ENCODE peak calls at places on chromosomes 5 and 9, in nine cellular contexts. C, L, J, G, I, D, E, Y and U are unnamed samples.

GRCh38 chr9:91341258-91341746 is 20.4 kb downstream of the AUH start:
- DNase-seq in C (no peak), L (no peak), J (peak; percentile 69), G (no peak), I (no peak), D (no peak), E (no peak), Y (no peak), U (no peak)

GRCh38 chr9:78521680-78522079 is 224.8 kb downstream of the PSAT1 start:
- DNase-seq in C (no peak), L (no peak), J (no peak), G (no peak), I (no peak), D (no peak), E (no peak), Y (no peak), U (no peak)

GRCh38 chr9:107286057-107286456 is 3.0 kb downstream of the RAD23B start:
- DNase-seq in C (no peak), L (no peak), J (peak; percentile 61), G (no peak), I (peak; percentile 50), D (peak; percentile 69), E (no peak), Y (no peak), U (no peak)

GRCh38 chr5:131289738-131290137 is 25.9 kb downstream of the CDC42SE2 start:
- DNase-seq in C (no peak), L (no peak), J (no peak), G (no peak), I (no peak), D (no peak), E (no peak), Y (no peak), U (no peak)

GRCh38 chr5:174045470-174046025 is at the start of gene NSG2:
- DNase-seq in C (peak; percentile 88), L (no peak), J (peak; percentile 94), G (peak; percentile 44), I (peak; percentile 97), D (peak; percentile 75), E (peak; percentile 79), Y (peak; percentile 90), U (peak; percentile 19)

GRCh38 chr5:133487093-133487492 is 125.2 kb downstream of the FSTL4 start:
- DNase-seq in C (no peak), L (no peak), J (no peak), G (no peak), I (no peak), D (no peak), E (no peak), Y (no peak), U (no peak)

GRCh38 chr9:37187269-37187668 is 66.9 kb downstream of the ZCCHC7 start:
- DNase-seq in C (no peak), L (no peak), J (no peak), G (no peak), I (no peak), D (no peak), E (no peak), Y (no peak), U (no peak)

GRCh38 chr5:9069650-9070049 is 476.2 kb downstream of the SEMA5A start:
- DNase-seq in C (no peak), L (no peak), J (peak; percentile 61), G (no peak), I (no peak), D (peak; percentile 93), E (no peak), Y (no peak), U (no peak)

GRCh38 chr5:99614888-99615287 is 686.1 kb upstream of the CHD1 start:
- DNase-seq in C (no peak), L (no peak), J (no peak), G (no peak), I (no peak), D (no peak), E (no peak), Y (no peak), U (no peak)

GRCh38 chr9:8338742-8339425 is 539.3 kb upstream of the DMAC1 start:
- DNase-seq in C (no peak), L (no peak), J (peak; percentile 40), G (no peak), I (no peak), D (no peak), E (no peak), Y (no peak), U (no peak)

GRCh38 chr9:121686930-121687541 is 35.6 kb downstream of the DAB2IP start:
- DNase-seq in C (peak; percentile 83), L (peak; percentile 26), J (peak; percentile 43), G (peak; percentile 89), I (peak; percentile 83), D (peak; percentile 65), E (peak; percentile 74), Y (peak; percentile 57), U (peak; percentile 83)

GRCh38 chr5:7823601-7824000 is 27.3 kb downstream of the CFAP90 start:
- DNase-seq in C (no peak), L (no peak), J (no peak), G (no peak), I (no peak), D (no peak), E (no peak), Y (no peak), U (no peak)

GRCh38 chr5:108606185-108606584 is 141.5 kb upstream of the FER start:
- DNase-seq in C (no peak), L (no peak), J (no peak), G (no peak), I (no peak), D (no peak), E (no peak), Y (no peak), U (no peak)

GRCh38 chr5:123176224-123176937 is 87.3 kb downstream of the PRDM6 start:
- DNase-seq in C (no peak), L (no peak), J (peak; percentile 52), G (no peak), I (no peak), D (peak; percentile 73), E (no peak), Y (no peak), U (no peak)

GRCh38 chr5:1760656-1761452 is 38.8 kb downstream of the MRPL36 start:
- DNase-seq in C (peak; percentile 52), L (no peak), J (no peak), G (no peak), I (no peak), D (no peak), E (no peak), Y (no peak), U (peak; percentile 5)

GRCh38 chr9:70073193-70073592 is 29.5 kb downstream of the MAMDC2 start:
- DNase-seq in C (no peak), L (no peak), J (peak; percentile 53), G (no peak), I (no peak), D (peak; percentile 23), E (no peak), Y (no peak), U (no peak)

GRCh38 chr5:169350759-169351240 is 49.9 kb upstream of the SLIT3 start:
- DNase-seq in C (peak; percentile 62), L (no peak), J (peak; percentile 99), G (no peak), I (peak; percentile 59), D (peak; percentile 89), E (no peak), Y (no peak), U (no peak)

GRCh38 chr5:69007726-69008368 is 86.0 kb upstream of the SLC30A5 start:
- DNase-seq in C (peak; percentile 69), L (peak; percentile 44), J (peak; percentile 24), G (peak; percentile 85), I (peak; percentile 83), D (peak; percentile 30), E (peak; percentile 60), Y (peak; percentile 73), U (peak; percentile 82)

GRCh38 chr5:65152131-65152530 is 329.6 kb downstream of the ADAMTS6 start:
- DNase-seq in C (no peak), L (no peak), J (peak; percentile 54), G (no peak), I (peak; percentile 36), D (peak; percentile 51), E (no peak), Y (no peak), U (no peak)

DNA sequence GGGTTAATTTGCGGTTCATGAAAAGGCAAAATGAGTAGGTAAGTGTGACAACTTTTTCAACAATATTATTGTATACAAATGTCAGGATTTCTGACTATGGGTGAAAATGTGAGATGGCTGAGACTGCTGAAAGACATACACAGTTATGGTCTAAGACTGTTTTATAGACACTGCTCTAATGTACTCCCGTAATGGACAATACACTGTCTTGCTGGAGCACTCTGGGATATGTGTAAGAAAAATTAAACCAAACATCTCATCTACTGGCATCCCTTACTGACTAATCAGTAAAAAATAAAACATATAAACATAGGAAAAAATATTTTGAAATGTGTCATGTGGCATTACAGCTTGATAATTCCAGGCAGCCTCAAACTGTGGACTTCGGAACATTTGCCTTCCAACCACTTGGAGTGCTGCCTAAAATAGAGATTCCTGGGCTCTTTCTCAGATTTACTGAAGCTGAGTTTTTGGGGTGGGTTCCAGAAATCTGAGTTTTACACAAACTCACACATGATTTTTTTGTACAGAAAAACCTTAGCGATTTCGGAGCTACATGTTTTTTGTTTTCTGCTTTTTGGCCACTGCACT is 233.9 kb upstream of the TBCA start:
- DNase-seq in C (no peak), L (no peak), J (peak; percentile 85), G (no peak), I (peak; percentile 50), D (peak; percentile 95), E (no peak), Y (no peak), U (no peak)
- H3K4me3 ChIP-seq in C (no peak overlapping the region), L (no peak overlapping the region), J (peak overlapping the region; percentile 41), G (no peak overlapping the region), I (no peak overlapping the region), D (peak overlapping the region; percentile 27), E (no peak overlapping the region), Y (no peak overlapping the region), U (no peak overlapping the region)

GRCh38 chr9:131500939-131501541 is 1.7 kb upstream of the POMT1 start:
- DNase-seq in C (no peak), L (peak; percentile 51), J (peak; percentile 67), G (no peak), I (peak; percentile 23), D (peak; percentile 81), E (no peak), Y (no peak), U (no peak)
- H3K27ac ChIP-seq in C (no peak overlapping the region), L (peak overlapping the region; percentile 47), J (no peak overlapping the region), G (no peak overlapping the region), I (no peak overlapping the region), D (no peak overlapping the region), E (no peak overlapping the region), Y (peak overlapping the region; percentile 12), U (no peak overlapping the region)

DNA sequence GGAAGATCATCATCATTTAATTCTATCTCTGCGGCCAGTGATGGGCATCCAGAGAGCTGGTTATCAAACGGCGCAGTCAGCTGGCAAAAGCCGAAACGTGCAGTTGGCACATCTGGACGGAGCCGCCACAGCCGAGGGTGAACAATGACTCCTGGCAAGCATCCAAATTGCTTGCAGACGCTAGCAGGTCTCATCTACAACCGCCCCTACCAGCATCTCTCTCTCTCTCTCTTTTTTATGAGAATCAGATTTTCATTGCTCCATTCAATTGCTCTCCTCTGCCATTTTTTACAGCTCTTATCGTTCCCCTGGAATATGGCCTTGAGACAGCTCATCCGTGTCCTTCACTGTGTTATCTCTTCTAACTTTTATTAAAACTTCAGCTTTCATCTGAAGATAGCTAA is 165.2 kb downstream of the MAPKAP1 start:
- DNase-seq in C (no peak), L (no peak), J (peak; percentile 66), G (no peak), I (no peak), D (no peak), E (no peak), Y (no peak), U (no peak)
- H3K4me1 ChIP-seq in C (peaks cover 3% of the 10 kb centered on the region), L (no peaks in the 10 kb centered on the region), J (peaks cover 31% of the 10 kb centered on the region), G (no peaks in the 10 kb centered on the region), I (peaks cover 10% of the 10 kb centered on the region), D (peaks cover 22% of the 10 kb centered on the region), E (peaks cover 74% of the 10 kb centered on the region), Y (peaks cover 2% of the 10 kb centered on the region), U (no peaks in the 10 kb centered on the region)

GRCh38 chr9:131273791-131274673 is 2.3 kb downstream of the FAM78A start:
- DNase-seq in C (peak; percentile 51), L (no peak), J (no peak), G (no peak), I (no peak), D (no peak), E (no peak), Y (no peak), U (no peak)
- H3K4me3 ChIP-seq in C (peak overlapping the region; percentile 5), L (peak overlapping the region; percentile 95), J (no peak overlapping the region), G (peak overlapping the region; percentile 42), I (no peak overlapping the region), D (no peak overlapping the region), E (peak overlapping the region; percentile 96), Y (no peak overlapping the region), U (no peak overlapping the region)